ENCODE peak calls at places on chromosome 5, in eight cellular contexts. Q is H1, T is adrenal gland, Y is testis, E is tibial nerve, D is lower leg skin, X is esophagus squamous epithelium, G is HCT116. M is an unnamed sample.

GRCh38 chr5:139740138-139740992 is 55.2 kb upstream of the PSD2 start:
- DNase-seq in D (no peak), Y (no peak), T (no peak), Q (no peak), X (no peak), E (no peak), G (no peak), M (no peak)

GRCh38 chr5:111932628-111933027 is 175.6 kb upstream of the NREP start:
- DNase-seq in G (no peak), Y (no peak), E (no peak), X (no peak), Q (no peak), T (peak), D (no peak), M (no peak)

GRCh38 chr5:157271740-157272271 is 5.9 kb downstream of the CYFIP2 start:
- DNase-seq in Q (no peak), X (peak), D (no peak), E (no peak), G (no peak), Y (no peak), T (no peak), M (no peak)

GRCh38 chr5:67115238-67115637 is 81.4 kb downstream of the CD180 start:
- DNase-seq in E (no peak), G (no peak), X (no peak), D (no peak), T (no peak), Q (no peak), Y (no peak), M (no peak)

GRCh38 chr5:53031695-53032096 is 42.5 kb downstream of the ITGA2 start:
- DNase-seq in D (no peak), Y (no peak), G (peak), X (no peak), T (no peak), E (no peak), Q (no peak), M (peak)

GRCh38 chr5:32810812-32811211 is 99.7 kb downstream of the NPR3 start:
- DNase-seq in G (no peak), Y (peak), Q (no peak), E (no peak), X (no peak), D (no peak), T (peak), M (no peak)

GRCh38 chr5:73381587-73382411 is 66.8 kb downstream of the FOXD1 start:
- DNase-seq in E (no peak), G (no peak), Q (peak), D (no peak), Y (no peak), T (no peak), X (no peak), M (no peak)

GRCh38 chr5:140794594-140795258 is at the start of gene PCDHA2:
- DNase-seq in D (no peak), T (no peak), Y (no peak), Q (peak), X (no peak), E (no peak), G (no peak), M (no peak)

GRCh38 chr5:81633471-81633870 is 117.4 kb downstream of the SSBP2 start:
- DNase-seq in D (no peak), G (no peak), X (no peak), Y (no peak), Q (no peak), T (no peak), E (no peak), M (no peak)

GRCh38 chr5:75281716-75282465 is 45.2 kb upstream of the ANKRD31 start:
- DNase-seq in Q (no peak), T (no peak), D (no peak), E (no peak), G (peak), Y (no peak), X (no peak), M (no peak)

GRCh38 chr5:121988443-121988842 is 26.7 kb downstream of the SRFBP1 start:
- DNase-seq in X (no peak), Y (no peak), Q (no peak), E (no peak), D (no peak), G (no peak), T (no peak), M (no peak)

GRCh38 chr5:95184924-95185323 is 100.0 kb downstream of the MCTP1 start:
- DNase-seq in Y (no peak), D (no peak), G (no peak), T (no peak), E (no peak), Q (no peak), X (no peak), M (no peak)

GRCh38 chr5:77076961-77077820 is 9.9 kb downstream of the ZBED3 start:
- DNase-seq in X (no peak), E (peak), Q (peak), D (peak), T (peak), Y (peak), G (no peak), M (no peak)

GRCh38 chr5:169052207-169052606 is 248.7 kb downstream of the SLIT3 start:
- DNase-seq in G (no peak), Y (no peak), T (no peak), X (no peak), E (no peak), Q (no peak), D (no peak), M (no peak)

GRCh38 chr5:135930029-135930948 is 24.5 kb downstream of the LECT2 start:
- DNase-seq in Q (peak), T (peak), Y (peak), X (no peak), E (no peak), G (no peak), D (no peak), M (no peak)

GRCh38 chr5:82272957-82273356 is 5.2 kb downstream of the RPS23 start:
- DNase-seq in Y (no peak), T (no peak), Q (peak), G (no peak), E (no peak), D (no peak), X (no peak), M (no peak)

GRCh38 chr5:14685757-14686156 is 21.2 kb downstream of the OTULIN start:
- DNase-seq in D (no peak), X (no peak), Y (peak), T (no peak), E (no peak), G (peak), Q (no peak), M (peak)

GRCh38 chr5:16144416-16144815 is 35.2 kb downstream of the MARCHF11 start:
- DNase-seq in Q (no peak), X (no peak), D (no peak), T (no peak), E (no peak), G (no peak), Y (no peak), M (no peak)

GRCh38 chr5:64384761-64385160 is 121.1 kb upstream of the RGS7BP start:
- DNase-seq in D (no peak), X (no peak), T (no peak), E (no peak), Q (peak), G (peak), Y (peak), M (peak)

GRCh38 chr5:10626473-10627013 is 62.7 kb downstream of the ANKRD33B start:
- DNase-seq in D (peak), Y (no peak), G (no peak), T (no peak), E (no peak), Q (no peak), X (no peak), M (no peak)

GRCh38 chr5:10628601-10629000 is 64.7 kb downstream of the ANKRD33B start:
- DNase-seq in Y (no peak), E (no peak), T (no peak), D (no peak), G (no peak), Q (no peak), X (no peak), M (no peak)

GRCh38 chr5:10625700-10626472 is 62.0 kb downstream of the ANKRD33B start:
- DNase-seq in G (no peak), E (no peak), T (no peak), D (peak), Q (no peak), Y (no peak), X (no peak), M (no peak)

GRCh38 chr5:10629661-10630060 is 65.8 kb downstream of the ANKRD33B start:
- DNase-seq in G (no peak), D (no peak), Q (no peak), T (no peak), Y (no peak), E (no peak), X (no peak), M (no peak)

GRCh38 chr5:10627185-10628115 is 63.6 kb downstream of the ANKRD33B start:
- DNase-seq in D (peak), E (peak), T (peak), G (peak), X (peak), Y (peak), Q (peak), M (peak)
- TF ChIP-seq POLR2A in D (no peak), E (peak), T (no peak), G (no peak), X (no peak), Y (no peak), Q (peak), M (no peak)

DNA sequence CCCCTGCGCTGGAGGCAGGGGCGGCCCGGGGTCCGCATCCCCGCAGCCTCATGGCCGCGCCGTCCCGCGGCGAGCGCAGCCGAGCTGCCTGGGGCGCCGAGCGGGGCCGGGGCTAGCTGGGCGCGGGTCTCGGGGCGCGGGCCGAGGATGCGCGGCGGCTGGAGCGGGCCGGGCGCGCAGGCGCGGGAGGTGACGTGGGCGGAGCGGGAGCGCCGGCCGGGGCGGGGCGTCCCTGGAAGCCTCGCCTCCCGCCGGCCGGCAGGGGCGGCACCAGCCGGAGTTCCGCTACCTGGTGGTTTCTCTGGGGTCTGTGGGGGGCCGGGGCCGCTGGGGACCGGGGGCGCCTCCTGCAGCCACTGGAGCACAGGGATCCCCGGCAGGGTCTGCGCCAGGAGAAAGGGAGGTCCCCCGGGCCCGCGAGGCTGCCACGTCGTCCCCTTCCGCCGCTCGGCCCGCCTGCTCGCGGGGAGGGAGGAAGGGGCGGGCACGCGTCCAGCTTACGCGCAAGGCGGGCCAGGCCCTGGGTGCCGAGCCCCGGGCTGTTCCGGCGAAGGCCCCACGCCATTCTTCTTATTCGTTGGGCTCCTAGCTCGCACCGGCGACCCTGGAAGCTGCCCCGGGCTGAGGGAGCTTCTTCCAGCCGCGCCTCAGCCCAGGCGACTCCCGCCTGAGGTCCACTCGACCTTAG is at the start of gene LPCAT1:
- DNase-seq in T (peak), G (no peak), Y (peak), E (peak), Q (peak), X (no peak), D (peak), M (peak)
- TF ChIP-seq POLR2A in T (peak), G (no peak), Y (no peak), E (no peak), Q (peak), X (no peak), D (no peak), M (peak)

GRCh38 chr5:150541397-150541675 is 33.4 kb downstream of the NDST1 start:
- DNase-seq in E (no peak), Q (no peak), X (no peak), Y (no peak), G (no peak), D (peak), T (no peak), M (no peak)

GRCh38 chr5:150541895-150542294 is 34.0 kb downstream of the NDST1 start:
- DNase-seq in X (no peak), T (no peak), Y (no peak), D (no peak), Q (no peak), E (no peak), G (no peak), M (no peak)

GRCh38 chr5:150544606-150545219 is 36.8 kb downstream of the NDST1 start:
- DNase-seq in E (peak), Y (peak), Q (peak), G (peak), X (no peak), D (peak), T (peak), M (no peak)

GRCh38 chr5:150540615-150541396 is 32.9 kb downstream of the NDST1 start:
- DNase-seq in G (no peak), T (peak), Y (peak), Q (no peak), E (no peak), D (peak), X (no peak), M (peak)

GRCh38 chr5:150542933-150543445 is 35.1 kb downstream of the NDST1 start:
- DNase-seq in T (no peak), G (no peak), D (peak), E (no peak), Y (no peak), Q (no peak), X (no peak), M (no peak)
- TF ChIP-seq POLR2A in T (no peak), G (no peak), D (no peak), E (no peak), Y (no peak), Q (no peak), X (no peak), M (no peak)

GRCh38 chr5:36876965-36877666 is 547 bp downstream of the NIPBL start:
- DNase-seq in Y (peak), D (peak), G (peak), X (peak), E (peak), T (peak), Q (peak), M (peak)

GRCh38 chr5:36876389-36876964 is at the start of gene NIPBL:
- DNase-seq in E (peak), T (peak), X (peak), D (peak), Q (peak), G (peak), Y (peak), M (peak)

GRCh38 chr5:36874465-36874864 is 2.1 kb upstream of the NIPBL start:
- DNase-seq in X (no peak), E (no peak), Q (no peak), G (no peak), Y (no peak), D (no peak), T (no peak), M (no peak)

GRCh38 chr5:36875051-36875788 is 1.3 kb upstream of the NIPBL start:
- DNase-seq in X (no peak), E (peak), G (no peak), D (peak), Y (peak), Q (no peak), T (peak), M (peak)

DNA sequence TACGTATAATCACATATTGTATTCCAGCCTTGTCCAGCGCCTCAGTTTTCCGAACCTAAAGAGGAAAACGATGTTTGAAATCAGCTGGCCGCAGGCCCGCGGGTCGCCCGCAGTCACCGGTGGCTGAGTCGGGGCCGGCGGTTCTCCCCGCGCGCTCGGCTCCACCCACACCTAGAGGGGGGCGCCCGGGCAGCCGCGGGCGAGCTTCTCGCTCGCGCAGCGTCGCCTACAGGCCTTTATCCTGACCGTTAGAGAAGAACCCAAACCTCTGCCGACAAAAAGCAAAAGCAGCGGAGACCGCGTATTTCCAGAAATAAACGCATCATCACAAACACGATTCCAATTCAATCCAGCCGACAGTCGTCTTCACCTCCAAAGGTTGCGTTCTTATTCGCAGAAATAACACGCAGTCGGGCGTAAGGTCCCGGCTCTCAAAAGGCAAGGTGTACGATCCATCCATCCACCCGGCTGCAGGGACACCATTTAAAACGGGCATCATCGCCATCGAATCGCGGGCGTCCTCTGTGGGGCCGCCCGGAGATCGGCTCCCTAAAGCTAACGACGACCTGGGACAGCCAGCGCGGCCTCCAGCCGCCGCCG is 680 bp upstream of the NIPBL start:
- DNase-seq in T (peak), E (peak), D (peak), Y (peak), X (peak), Q (peak), G (peak), M (peak)
- TF ChIP-seq POLR2A in T (no peak), E (no peak), D (no peak), Y (no peak), X (no peak), Q (no peak), G (peak), M (peak)

DNA sequence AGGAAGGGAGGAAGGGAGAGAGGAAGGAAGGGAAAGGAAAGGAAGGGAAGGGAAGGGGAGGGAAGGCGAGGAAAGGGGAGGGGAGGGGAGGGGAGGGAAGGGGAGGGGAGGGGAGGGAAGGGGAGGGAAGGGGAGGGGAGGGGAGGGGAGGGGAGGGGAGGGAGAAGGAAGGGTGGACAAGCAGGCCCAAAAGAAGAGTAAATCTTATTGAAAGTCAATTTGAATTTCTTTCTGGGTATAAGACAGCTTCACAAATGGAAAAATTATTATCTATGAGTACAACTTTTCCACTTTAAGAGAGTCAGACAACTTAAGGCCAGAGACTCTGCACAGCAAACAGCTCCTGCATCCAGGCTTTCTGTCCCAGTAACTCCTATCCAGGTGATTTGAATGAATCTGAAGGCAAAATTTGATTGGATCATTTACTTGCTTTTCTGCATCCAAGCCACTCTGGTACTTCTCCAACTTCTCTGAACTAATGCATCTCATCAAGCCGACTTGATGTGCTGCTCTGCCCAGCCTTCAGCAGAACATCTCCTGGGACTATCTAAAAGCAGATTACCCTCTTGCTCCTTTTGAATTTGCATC is 363.4 kb upstream of the KIF2A start:
- DNase-seq in T (no peak), X (no peak), Q (no peak), G (no peak), E (no peak), D (no peak), Y (no peak), M (no peak)
- TF ChIP-seq POLR2A in T (no peak), X (no peak), Q (no peak), G (no peak), E (no peak), D (no peak), Y (no peak), M (no peak)